ENCODE peak calls at places on chromosomes 12 and 14, in six cellular contexts. W is H9, T is IMR-90, H is neuronal stem cell, N is H1, J is mesenchymal stem cell. G is an unnamed sample.

GRCh38 chr12:8452976-8453616 is 2.7 kb upstream of the CLEC6A start:
- DNase-seq in W (no peak), T (no peak), H (no peak), N (no peak), J (no peak), G (peak)

GRCh38 chr12:29521951-29522350 is 24.5 kb upstream of the OVCH1 start:
- DNase-seq in W (no peak), T (peak), H (no peak), N (no peak), J (peak), G (peak)

GRCh38 chr12:47774664-47775063 is 1.6 kb downstream of the SLC48A1 start:
- DNase-seq in W (no peak), T (no peak), H (no peak), N (no peak), J (no peak), G (no peak)

GRCh38 chr12:132111641-132112304 is 32.3 kb downstream of the DDX51 start:
- DNase-seq in W (no peak), T (no peak), H (no peak), N (no peak), J (no peak), G (no peak)

GRCh38 chr14:90295870-90296516 is 35.7 kb downstream of the NRDE2 start:
- DNase-seq in W (no peak), T (peak), H (no peak), N (no peak), J (peak), G (no peak)

GRCh38 chr14:92529895-92530294 is 16.3 kb downstream of the RIN3 start:
- DNase-seq in W (no peak), T (no peak), H (no peak), N (no peak), J (no peak), G (no peak)

GRCh38 chr14:81940636-81941035 is 407.0 kb upstream of the SEL1L start:
- DNase-seq in W (no peak), T (no peak), H (no peak), N (no peak), J (no peak), G (no peak)

GRCh38 chr12:89906178-89906577 is 197.5 kb upstream of the ATP2B1 start:
- DNase-seq in W (no peak), T (no peak), H (no peak), N (no peak), J (no peak), G (no peak)

GRCh38 chr12:124411291-124411878 is 116.5 kb downstream of the RFLNA start:
- DNase-seq in W (no peak), T (peak), H (no peak), N (no peak), J (peak), G (no peak)

GRCh38 chr12:131570596-131570995 is 140.3 kb upstream of the SFSWAP start:
- DNase-seq in W (no peak), T (no peak), H (no peak), N (no peak), J (no peak), G (no peak)

GRCh38 chr12:77239617-77240016 is 174.2 kb upstream of the E2F7 start:
- DNase-seq in W (no peak), T (no peak), H (no peak), N (no peak), J (no peak), G (no peak)

GRCh38 chr14:101980700-101981099 is 16.3 kb downstream of the DYNC1H1 start:
- DNase-seq in W (no peak), T (peak), H (no peak), N (no peak), J (peak), G (peak)

GRCh38 chr12:55760663-55761062 is 17.7 kb downstream of the GDF11 start:
- DNase-seq in W (no peak), T (no peak), H (no peak), N (no peak), J (no peak), G (no peak)

GRCh38 chr14:67285876-67286452 is 44.7 kb downstream of the PALS1 start:
- DNase-seq in W (no peak), T (peak), H (no peak), N (no peak), J (peak), G (no peak)

GRCh38 chr12:79939728-79940306 is 4.9 kb upstream of the PPP1R12A start:
- DNase-seq in W (no peak), T (no peak), H (no peak), N (no peak), J (no peak), G (no peak)

GRCh38 chr14:86779416-86779815 is 1213.6 kb downstream of the GALC start:
- DNase-seq in W (no peak), T (peak), H (no peak), N (no peak), J (no peak), G (no peak)

GRCh38 chr12:130555628-130556485 is 160.2 kb downstream of the RIMBP2 start:
- DNase-seq in W (no peak), T (no peak), H (no peak), N (no peak), J (no peak), G (no peak)

GRCh38 chr12:20260864-20261263 is 107.5 kb upstream of the PDE3A start:
- DNase-seq in W (no peak), T (no peak), H (no peak), N (no peak), J (no peak), G (no peak)

GRCh38 chr14:65832431-65833253 is 420.1 kb downstream of the FUT8 start:
- DNase-seq in W (no peak), T (peak), H (no peak), N (no peak), J (peak), G (peak)

GRCh38 chr12:123071401-123072304 is 79.2 kb downstream of the PITPNM2 start:
- DNase-seq in W (no peak), T (no peak), H (peak), N (no peak), J (no peak), G (no peak)

GRCh38 chr14:105508069-105508468 is 17.0 kb downstream of the TEDC1 start:
- DNase-seq in W (no peak), T (no peak), H (no peak), N (no peak), J (no peak), G (no peak)

GRCh38 chr12:116244001-116244400 is 33.5 kb downstream of the MED13L start:
- DNase-seq in W (no peak), T (peak), H (no peak), N (no peak), J (peak), G (no peak)

GRCh38 chr14:52793061-52793460 is 1.7 kb upstream of the GNPNAT1 start:
- DNase-seq in W (no peak), T (peak), H (no peak), N (no peak), J (peak), G (no peak)
- H4K91ac ChIP-seq in W (no peak), T (no peak), H (no peak), N (no peak), J (no peak), G (no peak)

GRCh38 chr14:46582826-46583225 is 68.8 kb downstream of the RPL10L start:
- DNase-seq in W (no peak), T (no peak), H (no peak), N (no peak), J (no peak), G (no peak)
- H4K91ac ChIP-seq in W (no peak), T (no peak), H (no peak), N (no peak), J (no peak), G (no peak)

GRCh38 chr14:99750746-99751450 is 42.3 kb upstream of the EML1 start:
- DNase-seq in W (no peak), T (no peak), H (no peak), N (no peak), J (no peak), G (no peak)

GRCh38 chr14:99748529-99748928 is 44.7 kb upstream of the EML1 start:
- DNase-seq in W (no peak), T (no peak), H (no peak), N (no peak), J (no peak), G (no peak)

GRCh38 chr14:99751539-99752485 is 41.4 kb upstream of the EML1 start:
- DNase-seq in W (no peak), T (peak), H (no peak), N (no peak), J (peak), G (no peak)

GRCh38 chr14:99749142-99749541 is 44.1 kb upstream of the EML1 start:
- DNase-seq in W (no peak), T (no peak), H (no peak), N (no peak), J (no peak), G (peak)

DNA sequence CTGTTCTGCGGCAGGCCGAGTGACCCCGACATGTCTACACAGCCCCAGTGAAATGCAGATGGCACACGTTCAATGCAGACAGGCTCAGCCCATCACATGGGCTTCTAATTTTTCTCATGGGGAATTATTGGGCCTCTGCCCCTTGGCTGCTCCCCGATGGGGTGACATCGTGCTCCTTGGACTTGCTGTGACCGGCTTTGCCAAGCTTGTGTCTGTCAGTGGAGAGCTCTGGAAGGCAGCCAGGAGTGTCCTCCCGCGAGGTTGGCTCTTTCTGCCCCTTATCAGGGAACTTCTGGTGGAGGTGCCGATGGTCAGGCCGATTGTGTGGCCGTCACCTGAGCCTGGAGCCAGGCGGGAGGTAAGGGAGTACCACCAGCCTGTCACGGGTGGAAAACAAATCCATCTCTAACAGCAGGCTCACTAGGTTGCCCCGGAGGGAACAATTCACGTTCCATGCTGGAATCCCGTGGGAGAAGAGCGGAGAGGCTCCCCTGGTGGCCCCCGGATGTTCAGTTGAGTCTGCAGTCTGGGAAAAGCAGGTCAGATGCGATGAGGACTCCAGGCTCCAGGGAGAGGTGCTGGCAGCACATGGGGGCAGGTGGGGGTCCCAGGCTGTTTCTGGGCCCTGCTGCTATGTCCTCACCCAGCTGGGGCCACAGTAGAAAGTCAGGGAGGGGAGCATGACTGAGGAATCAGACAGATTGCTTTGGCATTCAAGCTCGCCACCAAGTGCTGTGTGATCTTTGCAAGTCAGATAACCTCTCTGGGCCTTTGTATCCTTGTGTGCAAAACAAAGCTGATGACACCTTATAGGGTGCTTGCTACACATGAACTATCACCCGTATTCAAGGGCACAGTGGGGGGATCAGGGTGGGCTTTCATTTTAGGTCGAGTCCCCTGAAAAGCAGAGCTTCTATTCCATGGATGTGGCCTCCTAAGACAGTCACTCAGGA is 43.2 kb upstream of the EML1 start:
- DNase-seq in W (no peak), T (no peak), H (no peak), N (no peak), J (no peak), G (no peak)
- H4K91ac ChIP-seq in W (no peak), T (peak), H (no peak), N (no peak), J (no peak), G (no peak)

GRCh38 chr12:25827141-25827540 is 131.3 kb upstream of the RASSF8 start:
- DNase-seq in W (no peak), T (no peak), H (no peak), N (no peak), J (no peak), G (peak)

GRCh38 chr12:25830456-25830855 is 128.0 kb upstream of the RASSF8 start:
- DNase-seq in W (no peak), T (no peak), H (no peak), N (no peak), J (no peak), G (peak)

GRCh38 chr12:25827747-25828146 is 130.7 kb upstream of the RASSF8 start:
- DNase-seq in W (no peak), T (peak), H (no peak), N (no peak), J (no peak), G (peak)

GRCh38 chr12:25829192-25829591 is 129.3 kb upstream of the RASSF8 start:
- DNase-seq in W (no peak), T (peak), H (no peak), N (no peak), J (peak), G (peak)

DNA sequence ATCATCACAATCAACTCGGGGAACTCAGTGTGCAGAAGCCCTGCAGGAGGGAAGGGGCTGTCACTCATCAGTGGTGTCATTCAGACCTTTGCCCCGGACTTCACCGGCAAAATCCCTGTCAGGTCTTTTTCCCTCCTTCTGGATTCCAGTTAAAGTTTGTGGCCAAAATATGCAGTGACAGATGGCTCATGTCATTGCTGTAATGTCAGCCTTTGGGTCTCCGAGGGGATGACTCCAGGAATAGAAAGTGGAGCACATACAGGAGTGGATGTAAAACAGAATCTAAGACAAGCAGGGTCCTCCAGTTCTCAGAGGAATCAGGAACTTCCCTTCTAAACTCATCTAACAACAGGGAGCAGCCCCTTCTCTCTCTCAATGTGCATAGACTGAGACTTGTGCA is 130.3 kb upstream of the RASSF8 start:
- DNase-seq in W (no peak), T (no peak), H (no peak), N (no peak), J (no peak), G (peak)
- H4K91ac ChIP-seq in W (no peak), T (peak), H (no peak), N (no peak), J (no peak), G (no peak)

GRCh38 chr12:105461276-105461975 is 130.9 kb downstream of the C12orf75 start:
- DNase-seq in W (no peak), T (no peak), H (no peak), N (no peak), J (no peak), G (no peak)
- H4K91ac ChIP-seq in W (no peak), T (no peak), H (no peak), N (no peak), J (no peak), G (no peak)

GRCh38 chr12:15584366-15585041 is 204.7 kb downstream of the EPS8 start:
- DNase-seq in W (no peak), T (peak), H (peak), N (no peak), J (peak), G (no peak)
- H4K91ac ChIP-seq in W (no peak), T (no peak), H (no peak), N (no peak), J (no peak), G (no peak)